ENCODE peak calls at places on chromosomes 3 and 15, in eight cellular contexts. One of them, this sample, is unnamed. For H3K4me1, the result is how much of the 10 kb centered on the place peaks cover.

GRCh38 chr3:87145553-87145952 is 81.6 kb upstream of the CHMP2B start:
- DNase-seq in GM23338: peak
- DNase-seq in left ventricle myocardium inferior: no peak
- DNase-seq in colonic mucosa: no peak
- DNase-seq in cardiac muscle cell: peak
- DNase-seq in BE2C: peak
- DNase-seq in pancreas: no peak
- DNase-seq in tibial artery: no peak
- DNase-seq in this sample: peak

GRCh38 chr3:43490640-43491185 is 131.1 kb downstream of the ANO10 start:
- DNase-seq in pancreas: no peak
- DNase-seq in left ventricle myocardium inferior: no peak
- DNase-seq in GM23338: no peak
- DNase-seq in BE2C: no peak
- DNase-seq in tibial artery: no peak
- DNase-seq in cardiac muscle cell: no peak
- DNase-seq in colonic mucosa: no peak
- DNase-seq in this sample: no peak

GRCh38 chr3:174168538-174169254 is 690.4 kb upstream of the NAALADL2 start:
- DNase-seq in BE2C: no peak
- DNase-seq in cardiac muscle cell: no peak
- DNase-seq in colonic mucosa: no peak
- DNase-seq in left ventricle myocardium inferior: no peak
- DNase-seq in pancreas: no peak
- DNase-seq in tibial artery: no peak
- DNase-seq in GM23338: no peak
- DNase-seq in this sample: no peak

GRCh38 chr3:114451561-114452018 is 157.8 kb downstream of the TIGIT start:
- DNase-seq in pancreas: peak
- DNase-seq in colonic mucosa: peak
- DNase-seq in GM23338: no peak
- DNase-seq in cardiac muscle cell: peak
- DNase-seq in BE2C: no peak
- DNase-seq in left ventricle myocardium inferior: peak
- DNase-seq in tibial artery: no peak
- DNase-seq in this sample: no peak

GRCh38 chr3:40679289-40679688 is 154.5 kb downstream of the ZNF621 start:
- DNase-seq in GM23338: no peak
- DNase-seq in colonic mucosa: no peak
- DNase-seq in pancreas: no peak
- DNase-seq in BE2C: no peak
- DNase-seq in tibial artery: no peak
- DNase-seq in cardiac muscle cell: no peak
- DNase-seq in left ventricle myocardium inferior: no peak
- DNase-seq in this sample: no peak

GRCh38 chr15:73001840-73002239 is 50.4 kb upstream of the NEO1 start:
- DNase-seq in tibial artery: no peak
- DNase-seq in GM23338: no peak
- DNase-seq in colonic mucosa: no peak
- DNase-seq in pancreas: no peak
- DNase-seq in cardiac muscle cell: no peak
- DNase-seq in left ventricle myocardium inferior: no peak
- DNase-seq in BE2C: no peak
- DNase-seq in this sample: no peak

GRCh38 chr3:160001850-160002623 is 13.4 kb downstream of the IL12A start:
- DNase-seq in cardiac muscle cell: no peak
- DNase-seq in left ventricle myocardium inferior: no peak
- DNase-seq in GM23338: no peak
- DNase-seq in BE2C: no peak
- DNase-seq in tibial artery: no peak
- DNase-seq in colonic mucosa: no peak
- DNase-seq in pancreas: no peak
- DNase-seq in this sample: no peak

GRCh38 chr3:48432411-48433371 is 2.8 kb upstream of the PLXNB1 start:
- DNase-seq in cardiac muscle cell: no peak
- DNase-seq in BE2C: no peak
- DNase-seq in pancreas: no peak
- DNase-seq in tibial artery: peak
- DNase-seq in GM23338: peak
- DNase-seq in colonic mucosa: peak
- DNase-seq in left ventricle myocardium inferior: no peak
- DNase-seq in this sample: peak

GRCh38 chr3:48465531-48466378 is 19.2 kb downstream of the ATRIP start:
- DNase-seq in tibial artery: peak
- DNase-seq in BE2C: peak
- DNase-seq in cardiac muscle cell: peak
- DNase-seq in left ventricle myocardium inferior: peak
- DNase-seq in pancreas: peak
- DNase-seq in colonic mucosa: peak
- DNase-seq in GM23338: peak
- DNase-seq in this sample: peak

GRCh38 chr3:178804606-178805005 is 267.0 kb downstream of the ZMAT3 start:
- DNase-seq in colonic mucosa: no peak
- DNase-seq in left ventricle myocardium inferior: no peak
- DNase-seq in BE2C: no peak
- DNase-seq in GM23338: no peak
- DNase-seq in tibial artery: no peak
- DNase-seq in cardiac muscle cell: no peak
- DNase-seq in pancreas: no peak
- DNase-seq in this sample: no peak

GRCh38 chr3:30289324-30289723 is 317.1 kb upstream of the TGFBR2 start:
- DNase-seq in BE2C: no peak
- DNase-seq in pancreas: no peak
- DNase-seq in colonic mucosa: peak
- DNase-seq in cardiac muscle cell: peak
- DNase-seq in left ventricle myocardium inferior: no peak
- DNase-seq in tibial artery: no peak
- DNase-seq in GM23338: no peak
- DNase-seq in this sample: peak

GRCh38 chr3:47161983-47162694 is 1.8 kb downstream of the SETD2 start:
- DNase-seq in colonic mucosa: no peak
- DNase-seq in BE2C: no peak
- DNase-seq in pancreas: no peak
- DNase-seq in cardiac muscle cell: no peak
- DNase-seq in tibial artery: no peak
- DNase-seq in left ventricle myocardium inferior: no peak
- DNase-seq in GM23338: no peak
- DNase-seq in this sample: no peak
- H3K4me1 ChIP-seq in colonic mucosa: under half
- H3K4me1 ChIP-seq in BE2C: under half
- H3K4me1 ChIP-seq in pancreas: under half
- H3K4me1 ChIP-seq in cardiac muscle cell: under half
- H3K4me1 ChIP-seq in tibial artery: under half
- H3K4me1 ChIP-seq in left ventricle myocardium inferior: half or more
- H3K4me1 ChIP-seq in GM23338: half or more
- H3K4me1 ChIP-seq in this sample: under half

GRCh38 chr3:133799794-133800585 is 5.6 kb upstream of the SRPRB start:
- DNase-seq in BE2C: peak
- DNase-seq in cardiac muscle cell: peak
- DNase-seq in GM23338: no peak
- DNase-seq in left ventricle myocardium inferior: no peak
- DNase-seq in colonic mucosa: no peak
- DNase-seq in pancreas: no peak
- DNase-seq in tibial artery: no peak
- DNase-seq in this sample: no peak

GRCh38 chr3:133803474-133803873 is 2.1 kb upstream of the SRPRB start:
- DNase-seq in BE2C: no peak
- DNase-seq in GM23338: no peak
- DNase-seq in colonic mucosa: no peak
- DNase-seq in left ventricle myocardium inferior: no peak
- DNase-seq in pancreas: no peak
- DNase-seq in tibial artery: no peak
- DNase-seq in cardiac muscle cell: no peak
- DNase-seq in this sample: no peak

GRCh38 chr3:133805702-133806475 is at the start of gene SRPRB:
- DNase-seq in BE2C: peak
- DNase-seq in pancreas: peak
- DNase-seq in tibial artery: peak
- DNase-seq in cardiac muscle cell: peak
- DNase-seq in left ventricle myocardium inferior: peak
- DNase-seq in colonic mucosa: peak
- DNase-seq in GM23338: peak
- DNase-seq in this sample: peak

GRCh38 chr3:133804896-133805295 is 719 bp upstream of the SRPRB start:
- DNase-seq in left ventricle myocardium inferior: no peak
- DNase-seq in tibial artery: no peak
- DNase-seq in pancreas: no peak
- DNase-seq in cardiac muscle cell: no peak
- DNase-seq in GM23338: no peak
- DNase-seq in BE2C: no peak
- DNase-seq in colonic mucosa: no peak
- DNase-seq in this sample: no peak

GRCh38 chr3:133805384-133805701 is 272 bp upstream of the SRPRB start:
- DNase-seq in tibial artery: no peak
- DNase-seq in left ventricle myocardium inferior: no peak
- DNase-seq in colonic mucosa: no peak
- DNase-seq in GM23338: no peak
- DNase-seq in pancreas: no peak
- DNase-seq in BE2C: no peak
- DNase-seq in cardiac muscle cell: no peak
- DNase-seq in this sample: no peak
- TF ChIP-seq CTCF in tibial artery: no peak
- TF ChIP-seq CTCF in left ventricle myocardium inferior: no peak
- TF ChIP-seq CTCF in colonic mucosa: no peak
- TF ChIP-seq CTCF in GM23338: no peak
- TF ChIP-seq CTCF in pancreas: no peak
- TF ChIP-seq CTCF in BE2C: no peak
- TF ChIP-seq CTCF in cardiac muscle cell: no peak
- TF ChIP-seq CTCF in this sample: no peak

GRCh38 chr3:72436863-72437592 is 411.2 kb downstream of the SHQ1 start:
- DNase-seq in colonic mucosa: no peak
- DNase-seq in left ventricle myocardium inferior: no peak
- DNase-seq in GM23338: no peak
- DNase-seq in BE2C: no peak
- DNase-seq in cardiac muscle cell: no peak
- DNase-seq in tibial artery: no peak
- DNase-seq in pancreas: no peak
- DNase-seq in this sample: no peak
- H3K4me1 ChIP-seq in colonic mucosa: under half
- H3K4me1 ChIP-seq in left ventricle myocardium inferior: under half
- H3K4me1 ChIP-seq in GM23338: under half
- H3K4me1 ChIP-seq in BE2C: under half
- H3K4me1 ChIP-seq in cardiac muscle cell: under half
- H3K4me1 ChIP-seq in tibial artery: under half
- H3K4me1 ChIP-seq in pancreas: under half
- H3K4me1 ChIP-seq in this sample: under half

GRCh38 chr3:107062787-107063186 is 314.5 kb upstream of the CCDC54 start:
- DNase-seq in left ventricle myocardium inferior: no peak
- DNase-seq in cardiac muscle cell: peak
- DNase-seq in GM23338: peak
- DNase-seq in colonic mucosa: no peak
- DNase-seq in pancreas: no peak
- DNase-seq in BE2C: no peak
- DNase-seq in tibial artery: no peak
- DNase-seq in this sample: no peak
- TF ChIP-seq CTCF in left ventricle myocardium inferior: no peak
- TF ChIP-seq CTCF in cardiac muscle cell: no peak
- TF ChIP-seq CTCF in GM23338: no peak
- TF ChIP-seq CTCF in colonic mucosa: no peak
- TF ChIP-seq CTCF in pancreas: no peak
- TF ChIP-seq CTCF in BE2C: no peak
- TF ChIP-seq CTCF in tibial artery: no peak
- TF ChIP-seq CTCF in this sample: no peak

GRCh38 chr3:123084738-123085237 is 18.0 kb downstream of the PDIA5 start:
- DNase-seq in colonic mucosa: no peak
- DNase-seq in cardiac muscle cell: no peak
- DNase-seq in pancreas: no peak
- DNase-seq in BE2C: no peak
- DNase-seq in GM23338: no peak
- DNase-seq in tibial artery: no peak
- DNase-seq in left ventricle myocardium inferior: no peak
- DNase-seq in this sample: no peak
- H3K4me1 ChIP-seq in colonic mucosa: under half
- H3K4me1 ChIP-seq in cardiac muscle cell: half or more
- H3K4me1 ChIP-seq in pancreas: under half
- H3K4me1 ChIP-seq in BE2C: half or more
- H3K4me1 ChIP-seq in GM23338: under half
- H3K4me1 ChIP-seq in tibial artery: half or more
- H3K4me1 ChIP-seq in left ventricle myocardium inferior: half or more
- H3K4me1 ChIP-seq in this sample: under half

GRCh38 chr3:191637611-191638010 is 176.6 kb downstream of the PYDC2 start:
- DNase-seq in cardiac muscle cell: no peak
- DNase-seq in BE2C: no peak
- DNase-seq in colonic mucosa: no peak
- DNase-seq in left ventricle myocardium inferior: no peak
- DNase-seq in tibial artery: no peak
- DNase-seq in GM23338: no peak
- DNase-seq in pancreas: no peak
- DNase-seq in this sample: no peak

DNA sequence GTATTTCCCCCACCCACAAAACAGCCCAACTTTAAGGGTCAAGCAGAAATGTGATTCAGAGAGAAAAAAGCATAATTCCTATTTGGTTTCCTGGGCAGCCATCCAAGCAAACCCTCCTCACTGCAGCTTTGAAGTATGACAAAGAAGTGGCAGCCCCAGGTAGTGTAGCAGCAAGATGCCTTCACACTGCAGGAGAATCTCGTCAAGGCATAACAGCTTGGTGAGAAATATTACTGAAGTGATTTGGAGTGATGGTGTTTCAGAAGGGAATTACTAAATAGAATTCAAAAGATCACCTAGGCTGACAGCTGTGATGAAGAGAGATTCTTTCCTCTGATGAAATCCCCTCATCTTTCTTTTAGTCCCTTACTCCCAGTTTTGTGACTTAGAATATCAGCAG is 173.9 kb downstream of the PYDC2 start:
- DNase-seq in cardiac muscle cell: no peak
- DNase-seq in pancreas: no peak
- DNase-seq in left ventricle myocardium inferior: no peak
- DNase-seq in BE2C: no peak
- DNase-seq in GM23338: peak
- DNase-seq in tibial artery: no peak
- DNase-seq in colonic mucosa: no peak
- DNase-seq in this sample: no peak
- TF ChIP-seq CTCF in cardiac muscle cell: no peak
- TF ChIP-seq CTCF in pancreas: no peak
- TF ChIP-seq CTCF in left ventricle myocardium inferior: no peak
- TF ChIP-seq CTCF in BE2C: no peak
- TF ChIP-seq CTCF in GM23338: no peak
- TF ChIP-seq CTCF in tibial artery: no peak
- TF ChIP-seq CTCF in colonic mucosa: no peak
- TF ChIP-seq CTCF in this sample: no peak

GRCh38 chr3:182413061-182413460 is 380.2 kb upstream of the ATP11B start:
- DNase-seq in pancreas: no peak
- DNase-seq in tibial artery: no peak
- DNase-seq in BE2C: no peak
- DNase-seq in cardiac muscle cell: no peak
- DNase-seq in colonic mucosa: no peak
- DNase-seq in left ventricle myocardium inferior: no peak
- DNase-seq in GM23338: no peak
- DNase-seq in this sample: no peak
- H3K4me1 ChIP-seq in pancreas: under half
- H3K4me1 ChIP-seq in tibial artery: under half
- H3K4me1 ChIP-seq in BE2C: under half
- H3K4me1 ChIP-seq in cardiac muscle cell: under half
- H3K4me1 ChIP-seq in colonic mucosa: under half
- H3K4me1 ChIP-seq in left ventricle myocardium inferior: under half
- H3K4me1 ChIP-seq in GM23338: under half
- H3K4me1 ChIP-seq in this sample: under half

This sample was measured in mucosa of descending colon.